ENCODE peak calls at places on chromosomes 6 and 20, in nine cellular contexts. One of them, this sample, is unnamed.
A peak's percentile ranks its signal among the peaks of the same experiment; 100 is the strongest.

GRCh38 chr6:133254552-133255228 is 13.5 kb downstream of the EYA4 start:
- DNase-seq in CD8-positive, alpha-beta memory T cell: no peak
- DNase-seq in right atrium auricular region: no peak
- DNase-seq in hepatocyte: no peak
- DNase-seq in cardiac muscle cell: peak; percentile 40
- DNase-seq in upper lobe of left lung: no peak
- DNase-seq in heart right ventricle: no peak
- DNase-seq in CD4-positive, CD25-positive, alpha-beta regulatory T cell: no peak
- DNase-seq in aorta: no peak
- DNase-seq in this sample: no peak

GRCh38 chr20:44969320-44969879 is 3.1 kb downstream of the STK4 start:
- DNase-seq in upper lobe of left lung: no peak
- DNase-seq in right atrium auricular region: no peak
- DNase-seq in heart right ventricle: no peak
- DNase-seq in hepatocyte: no peak
- DNase-seq in CD4-positive, CD25-positive, alpha-beta regulatory T cell: peak; percentile 42
- DNase-seq in CD8-positive, alpha-beta memory T cell: no peak
- DNase-seq in cardiac muscle cell: no peak
- DNase-seq in aorta: no peak
- DNase-seq in this sample: no peak

GRCh38 chr6:142171351-142171750 is 24.3 kb downstream of the VTA1 start:
- DNase-seq in CD4-positive, CD25-positive, alpha-beta regulatory T cell: no peak
- DNase-seq in cardiac muscle cell: no peak
- DNase-seq in hepatocyte: no peak
- DNase-seq in CD8-positive, alpha-beta memory T cell: no peak
- DNase-seq in aorta: no peak
- DNase-seq in upper lobe of left lung: no peak
- DNase-seq in right atrium auricular region: no peak
- DNase-seq in heart right ventricle: no peak
- DNase-seq in this sample: no peak

GRCh38 chr6:169589699-169590257 is 112.1 kb downstream of the WDR27 start:
- DNase-seq in right atrium auricular region: no peak
- DNase-seq in hepatocyte: no peak
- DNase-seq in CD4-positive, CD25-positive, alpha-beta regulatory T cell: peak; percentile 32
- DNase-seq in aorta: no peak
- DNase-seq in cardiac muscle cell: no peak
- DNase-seq in upper lobe of left lung: no peak
- DNase-seq in heart right ventricle: no peak
- DNase-seq in CD8-positive, alpha-beta memory T cell: peak; percentile 41
- DNase-seq in this sample: no peak

GRCh38 chr6:158536891-158537798 is 22.7 kb upstream of the TMEM181 start:
- DNase-seq in upper lobe of left lung: peak; percentile 20
- DNase-seq in cardiac muscle cell: peak; percentile 39
- DNase-seq in right atrium auricular region: no peak
- DNase-seq in CD4-positive, CD25-positive, alpha-beta regulatory T cell: peak; percentile 56
- DNase-seq in CD8-positive, alpha-beta memory T cell: peak; percentile 14
- DNase-seq in aorta: no peak
- DNase-seq in heart right ventricle: no peak
- DNase-seq in hepatocyte: peak; percentile 70
- DNase-seq in this sample: peak; percentile 41

GRCh38 chr20:53621482-53622246 is 28.0 kb upstream of the ZNF217 start:
- DNase-seq in CD8-positive, alpha-beta memory T cell: no peak
- DNase-seq in heart right ventricle: peak; percentile 40
- DNase-seq in cardiac muscle cell: peak; percentile 95
- DNase-seq in CD4-positive, CD25-positive, alpha-beta regulatory T cell: peak; percentile 58
- DNase-seq in hepatocyte: peak; percentile 66
- DNase-seq in right atrium auricular region: peak; percentile 77
- DNase-seq in aorta: peak; percentile 56
- DNase-seq in upper lobe of left lung: peak; percentile 22
- DNase-seq in this sample: peak; percentile 52

GRCh38 chr20:48052492-48052870 is 267.2 kb upstream of the SULF2 start:
- DNase-seq in CD8-positive, alpha-beta memory T cell: no peak
- DNase-seq in heart right ventricle: no peak
- DNase-seq in right atrium auricular region: no peak
- DNase-seq in upper lobe of left lung: no peak
- DNase-seq in aorta: no peak
- DNase-seq in CD4-positive, CD25-positive, alpha-beta regulatory T cell: no peak
- DNase-seq in hepatocyte: peak; percentile 19
- DNase-seq in cardiac muscle cell: peak; percentile 55
- DNase-seq in this sample: no peak

GRCh38 chr20:51004781-51005180 is 18.1 kb downstream of the KCNG1 start:
- DNase-seq in upper lobe of left lung: no peak
- DNase-seq in heart right ventricle: no peak
- DNase-seq in cardiac muscle cell: no peak
- DNase-seq in aorta: no peak
- DNase-seq in right atrium auricular region: no peak
- DNase-seq in CD8-positive, alpha-beta memory T cell: no peak
- DNase-seq in hepatocyte: no peak
- DNase-seq in CD4-positive, CD25-positive, alpha-beta regulatory T cell: no peak
- DNase-seq in this sample: no peak

GRCh38 chr6:119308994-119309657 is 40.4 kb downstream of the MAN1A1 start:
- DNase-seq in heart right ventricle: no peak
- DNase-seq in aorta: no peak
- DNase-seq in cardiac muscle cell: no peak
- DNase-seq in CD8-positive, alpha-beta memory T cell: no peak
- DNase-seq in right atrium auricular region: no peak
- DNase-seq in CD4-positive, CD25-positive, alpha-beta regulatory T cell: no peak
- DNase-seq in upper lobe of left lung: no peak
- DNase-seq in hepatocyte: no peak
- DNase-seq in this sample: no peak

GRCh38 chr6:166006593-166007301 is 160.9 kb downstream of the TBXT start:
- DNase-seq in upper lobe of left lung: no peak
- DNase-seq in cardiac muscle cell: peak; percentile 85
- DNase-seq in CD8-positive, alpha-beta memory T cell: no peak
- DNase-seq in right atrium auricular region: no peak
- DNase-seq in CD4-positive, CD25-positive, alpha-beta regulatory T cell: no peak
- DNase-seq in aorta: no peak
- DNase-seq in hepatocyte: no peak
- DNase-seq in heart right ventricle: no peak
- DNase-seq in this sample: no peak

GRCh38 chr20:15609956-15610355 is 963.3 kb downstream of the KIF16B start:
- DNase-seq in right atrium auricular region: no peak
- DNase-seq in cardiac muscle cell: no peak
- DNase-seq in heart right ventricle: no peak
- DNase-seq in CD4-positive, CD25-positive, alpha-beta regulatory T cell: no peak
- DNase-seq in CD8-positive, alpha-beta memory T cell: no peak
- DNase-seq in aorta: no peak
- DNase-seq in hepatocyte: no peak
- DNase-seq in upper lobe of left lung: no peak
- DNase-seq in this sample: no peak

GRCh38 chr20:11924923-11925322 is 7.2 kb downstream of the BTBD3 start:
- DNase-seq in cardiac muscle cell: no peak
- DNase-seq in upper lobe of left lung: no peak
- DNase-seq in aorta: no peak
- DNase-seq in heart right ventricle: no peak
- DNase-seq in right atrium auricular region: no peak
- DNase-seq in CD4-positive, CD25-positive, alpha-beta regulatory T cell: no peak
- DNase-seq in hepatocyte: no peak
- DNase-seq in CD8-positive, alpha-beta memory T cell: no peak
- DNase-seq in this sample: no peak

GRCh38 chr6:131036616-131037015 is 26.4 kb downstream of the EPB41L2 start:
- DNase-seq in heart right ventricle: no peak
- DNase-seq in CD8-positive, alpha-beta memory T cell: no peak
- DNase-seq in aorta: no peak
- DNase-seq in right atrium auricular region: no peak
- DNase-seq in upper lobe of left lung: no peak
- DNase-seq in cardiac muscle cell: no peak
- DNase-seq in CD4-positive, CD25-positive, alpha-beta regulatory T cell: no peak
- DNase-seq in hepatocyte: no peak
- DNase-seq in this sample: no peak

GRCh38 chr6:131036143-131036542 is 26.9 kb downstream of the EPB41L2 start:
- DNase-seq in CD4-positive, CD25-positive, alpha-beta regulatory T cell: no peak
- DNase-seq in right atrium auricular region: no peak
- DNase-seq in hepatocyte: no peak
- DNase-seq in aorta: no peak
- DNase-seq in heart right ventricle: no peak
- DNase-seq in upper lobe of left lung: no peak
- DNase-seq in CD8-positive, alpha-beta memory T cell: no peak
- DNase-seq in cardiac muscle cell: no peak
- DNase-seq in this sample: no peak

GRCh38 chr6:131037194-131037897 is 25.7 kb downstream of the EPB41L2 start:
- DNase-seq in CD8-positive, alpha-beta memory T cell: no peak
- DNase-seq in cardiac muscle cell: no peak
- DNase-seq in upper lobe of left lung: no peak
- DNase-seq in right atrium auricular region: no peak
- DNase-seq in heart right ventricle: no peak
- DNase-seq in aorta: no peak
- DNase-seq in hepatocyte: no peak
- DNase-seq in CD4-positive, CD25-positive, alpha-beta regulatory T cell: no peak
- DNase-seq in this sample: no peak

GRCh38 chr6:131039345-131039680 is 23.7 kb downstream of the EPB41L2 start:
- DNase-seq in CD4-positive, CD25-positive, alpha-beta regulatory T cell: no peak
- DNase-seq in aorta: no peak
- DNase-seq in hepatocyte: no peak
- DNase-seq in heart right ventricle: no peak
- DNase-seq in CD8-positive, alpha-beta memory T cell: no peak
- DNase-seq in cardiac muscle cell: no peak
- DNase-seq in right atrium auricular region: no peak
- DNase-seq in upper lobe of left lung: no peak
- DNase-seq in this sample: no peak

DNA sequence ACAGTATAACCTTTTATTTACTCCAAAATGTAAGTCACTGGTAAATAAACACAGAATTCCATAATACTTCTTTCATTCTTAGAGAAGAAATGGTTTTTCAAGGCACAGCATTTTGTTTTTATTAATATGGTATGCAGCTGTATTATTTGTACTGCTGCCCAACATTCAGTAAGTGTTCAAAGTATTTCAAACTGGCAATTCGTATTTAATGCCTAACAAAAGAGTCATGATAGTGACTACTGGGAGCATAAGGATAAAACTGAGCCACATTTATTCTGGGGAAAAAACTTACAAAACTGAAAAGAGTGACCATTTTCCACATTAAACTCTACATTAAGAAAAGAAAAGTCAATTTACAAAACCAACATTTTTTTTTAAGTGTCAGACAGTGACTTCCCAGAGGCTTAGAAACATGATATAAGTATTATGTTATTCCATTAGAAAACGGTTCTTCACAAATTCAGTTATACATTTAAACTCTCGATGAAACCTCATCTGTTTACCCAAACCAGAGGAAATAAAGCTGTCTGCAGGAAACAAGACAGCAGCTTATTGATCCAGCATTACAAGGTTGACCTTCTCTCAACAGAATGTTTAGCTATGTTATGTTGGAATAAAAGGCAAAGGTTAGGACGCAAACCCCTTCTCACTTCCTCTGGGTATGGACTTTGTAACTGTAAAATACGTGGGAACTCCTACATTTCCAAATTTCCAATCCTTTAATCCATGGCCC is 24.3 kb downstream of the EPB41L2 start:
- DNase-seq in CD4-positive, CD25-positive, alpha-beta regulatory T cell: no peak
- DNase-seq in CD8-positive, alpha-beta memory T cell: no peak
- DNase-seq in hepatocyte: no peak
- DNase-seq in aorta: no peak
- DNase-seq in heart right ventricle: no peak
- DNase-seq in upper lobe of left lung: no peak
- DNase-seq in right atrium auricular region: no peak
- DNase-seq in cardiac muscle cell: no peak
- DNase-seq in this sample: no peak
- H3K4me1 ChIP-seq in CD4-positive, CD25-positive, alpha-beta regulatory T cell: no peaks in the 10 kb centered on the region
- H3K4me1 ChIP-seq in CD8-positive, alpha-beta memory T cell: no peaks in the 10 kb centered on the region
- H3K4me1 ChIP-seq in hepatocyte: peaks cover 3% of the 10 kb centered on the region
- H3K4me1 ChIP-seq in aorta: peaks cover 3% of the 10 kb centered on the region
- H3K4me1 ChIP-seq in heart right ventricle: peaks cover 23% of the 10 kb centered on the region
- H3K4me1 ChIP-seq in upper lobe of left lung: peaks cover 5% of the 10 kb centered on the region
- H3K4me1 ChIP-seq in right atrium auricular region: peaks cover 6% of the 10 kb centered on the region
- H3K4me1 ChIP-seq in cardiac muscle cell: no peaks in the 10 kb centered on the region
- H3K4me1 ChIP-seq in this sample: no peaks in the 10 kb centered on the region

DNA sequence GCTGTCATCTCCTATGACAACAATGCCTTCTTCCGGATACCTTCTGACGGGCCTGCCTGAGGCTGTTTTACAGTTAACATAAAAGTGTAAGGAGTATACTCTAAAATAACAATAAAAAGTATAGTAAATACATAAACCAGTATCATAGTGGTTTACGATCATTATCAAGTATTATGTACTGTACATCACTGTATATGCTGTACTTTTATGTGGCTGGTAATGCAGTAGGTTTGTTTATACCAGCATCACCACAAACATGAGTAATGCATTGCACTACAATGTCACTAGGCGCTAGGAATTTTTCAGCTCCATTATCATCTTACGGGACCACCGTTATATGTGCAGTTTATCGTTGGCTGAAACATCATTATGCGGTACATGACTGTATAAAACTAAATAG is 76.5 kb downstream of the VEGFA start:
- DNase-seq in right atrium auricular region: no peak
- DNase-seq in cardiac muscle cell: no peak
- DNase-seq in hepatocyte: no peak
- DNase-seq in upper lobe of left lung: no peak
- DNase-seq in CD8-positive, alpha-beta memory T cell: no peak
- DNase-seq in CD4-positive, CD25-positive, alpha-beta regulatory T cell: no peak
- DNase-seq in aorta: no peak
- DNase-seq in heart right ventricle: no peak
- DNase-seq in this sample: no peak
- H3K4me1 ChIP-seq in right atrium auricular region: no peaks in the 10 kb centered on the region
- H3K4me1 ChIP-seq in cardiac muscle cell: peaks cover 8% of the 10 kb centered on the region
- H3K4me1 ChIP-seq in hepatocyte: peaks cover 24% of the 10 kb centered on the region
- H3K4me1 ChIP-seq in upper lobe of left lung: no peaks in the 10 kb centered on the region
- H3K4me1 ChIP-seq in CD8-positive, alpha-beta memory T cell: no peaks in the 10 kb centered on the region
- H3K4me1 ChIP-seq in CD4-positive, CD25-positive, alpha-beta regulatory T cell: no peaks in the 10 kb centered on the region
- H3K4me1 ChIP-seq in aorta: no peaks in the 10 kb centered on the region
- H3K4me1 ChIP-seq in heart right ventricle: no peaks in the 10 kb centered on the region
- H3K4me1 ChIP-seq in this sample: no peaks in the 10 kb centered on the region

DNA sequence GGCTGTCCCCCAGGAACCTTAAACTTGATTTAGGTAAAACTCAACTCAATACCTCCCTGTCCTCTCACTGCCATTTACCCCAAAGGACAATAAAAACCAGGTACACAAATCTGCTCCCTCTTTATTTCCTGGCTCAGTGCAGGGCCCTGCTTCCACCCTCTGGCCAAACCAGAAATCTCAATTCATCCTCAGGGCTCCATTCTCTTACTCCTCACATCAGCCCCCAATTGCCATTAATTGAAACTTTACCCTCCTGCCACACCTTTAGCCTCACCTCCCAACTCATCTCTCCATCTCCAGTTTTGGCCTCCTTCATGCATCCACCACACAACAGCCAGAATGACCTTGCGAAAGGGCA is 10.5 kb downstream of the ZBTB2 start:
- DNase-seq in cardiac muscle cell: no peak
- DNase-seq in heart right ventricle: no peak
- DNase-seq in aorta: no peak
- DNase-seq in hepatocyte: no peak
- DNase-seq in CD8-positive, alpha-beta memory T cell: no peak
- DNase-seq in right atrium auricular region: no peak
- DNase-seq in upper lobe of left lung: no peak
- DNase-seq in CD4-positive, CD25-positive, alpha-beta regulatory T cell: no peak
- DNase-seq in this sample: no peak
- H3K4me1 ChIP-seq in cardiac muscle cell: peaks cover 5% of the 10 kb centered on the region
- H3K4me1 ChIP-seq in heart right ventricle: peaks cover 29% of the 10 kb centered on the region
- H3K4me1 ChIP-seq in aorta: peaks cover 2% of the 10 kb centered on the region
- H3K4me1 ChIP-seq in hepatocyte: no peaks in the 10 kb centered on the region
- H3K4me1 ChIP-seq in CD8-positive, alpha-beta memory T cell: peaks cover 75% of the 10 kb centered on the region
- H3K4me1 ChIP-seq in right atrium auricular region: peaks cover 10% of the 10 kb centered on the region
- H3K4me1 ChIP-seq in upper lobe of left lung: peaks cover 19% of the 10 kb centered on the region
- H3K4me1 ChIP-seq in CD4-positive, CD25-positive, alpha-beta regulatory T cell: peaks cover 82% of the 10 kb centered on the region
- H3K4me1 ChIP-seq in this sample: peaks cover 8% of the 10 kb centered on the region

DNA sequence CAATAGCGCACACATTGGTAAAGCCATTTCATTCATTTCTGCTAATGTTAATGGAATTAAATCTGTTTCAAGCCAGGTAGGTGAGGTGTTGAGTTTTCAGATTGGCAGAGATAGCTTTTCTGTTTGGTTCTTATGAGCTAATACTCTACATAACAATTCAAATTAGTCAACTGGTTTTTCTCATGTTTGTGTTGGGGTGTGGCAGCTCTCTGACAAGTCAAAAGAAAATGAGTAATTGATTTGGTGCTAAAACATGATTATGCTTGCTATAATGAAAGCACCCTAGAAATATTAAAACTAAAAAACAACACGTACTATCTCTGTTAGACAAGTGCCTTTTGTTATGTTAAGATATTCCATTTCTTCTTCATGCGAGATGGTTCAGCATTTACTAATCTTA is 13.6 kb downstream of the PPP1R14C start:
- DNase-seq in right atrium auricular region: no peak
- DNase-seq in hepatocyte: no peak
- DNase-seq in upper lobe of left lung: no peak
- DNase-seq in CD4-positive, CD25-positive, alpha-beta regulatory T cell: no peak
- DNase-seq in aorta: no peak
- DNase-seq in CD8-positive, alpha-beta memory T cell: no peak
- DNase-seq in cardiac muscle cell: no peak
- DNase-seq in heart right ventricle: no peak
- DNase-seq in this sample: no peak
- H3K4me1 ChIP-seq in right atrium auricular region: peaks cover 19% of the 10 kb centered on the region
- H3K4me1 ChIP-seq in hepatocyte: no peaks in the 10 kb centered on the region
- H3K4me1 ChIP-seq in upper lobe of left lung: no peaks in the 10 kb centered on the region
- H3K4me1 ChIP-seq in CD4-positive, CD25-positive, alpha-beta regulatory T cell: no peaks in the 10 kb centered on the region
- H3K4me1 ChIP-seq in aorta: no peaks in the 10 kb centered on the region
- H3K4me1 ChIP-seq in CD8-positive, alpha-beta memory T cell: peaks cover 10% of the 10 kb centered on the region
- H3K4me1 ChIP-seq in cardiac muscle cell: peaks cover 29% of the 10 kb centered on the region
- H3K4me1 ChIP-seq in heart right ventricle: peaks cover 12% of the 10 kb centered on the region
- H3K4me1 ChIP-seq in this sample: no peaks in the 10 kb centered on the region